ENCODE peak calls at places on chromosomes 7 and 10, in nine cellular contexts. X, Y, E, G, R, V, W, Q and O are unnamed samples.

GRCh38 chr10:124217906-124218769 is 124.7 kb upstream of the CHST15 start:
- DNase-seq in X (no peak), Y (no peak), E (no peak), G (no peak), R (no peak), V (no peak), W (no peak), Q (no peak), O (no peak)

GRCh38 chr7:139588632-139589031 is 65.1 kb downstream of the CLEC2L start:
- DNase-seq in X (no peak), Y (peak; percentile 54), E (no peak), G (peak; percentile 34), R (no peak), V (no peak), W (peak; percentile 18), Q (peak; percentile 19), O (no peak)

GRCh38 chr10:86415099-86415498 is 48.5 kb upstream of the GRID1 start:
- DNase-seq in X (no peak), Y (no peak), E (no peak), G (no peak), R (no peak), V (no peak), W (no peak), Q (no peak), O (no peak)

GRCh38 chr7:22005151-22005550 is 59.5 kb upstream of the CDCA7L start:
- DNase-seq in X (no peak), Y (peak; percentile 3), E (no peak), G (no peak), R (no peak), V (no peak), W (no peak), Q (no peak), O (no peak)

GRCh38 chr10:12902135-12902572 is 99.4 kb downstream of the CCDC3 start:
- DNase-seq in X (peak; percentile 62), Y (peak; percentile 25), E (no peak), G (no peak), R (peak; percentile 63), V (no peak), W (peak; percentile 79), Q (no peak), O (peak; percentile 43)

GRCh38 chr7:93972029-93972725 is 32.0 kb downstream of the BET1 start:
- DNase-seq in X (no peak), Y (no peak), E (no peak), G (no peak), R (no peak), V (no peak), W (no peak), Q (no peak), O (no peak)

GRCh38 chr7:141533149-141533949 is 17.9 kb upstream of the AGK start:
- DNase-seq in X (peak; percentile 58), Y (peak; percentile 52), E (no peak), G (peak; percentile 22), R (peak; percentile 66), V (peak; percentile 72), W (peak; percentile 92), Q (peak; percentile 56), O (peak; percentile 38)

GRCh38 chr10:60367431-60367830 is 22.2 kb downstream of the ANK3 start:
- DNase-seq in X (no peak), Y (no peak), E (no peak), G (no peak), R (no peak), V (no peak), W (no peak), Q (no peak), O (no peak)

GRCh38 chr7:67854236-67854635 is 857.6 kb downstream of the TYW1 start:
- DNase-seq in X (no peak), Y (no peak), E (no peak), G (no peak), R (no peak), V (peak; percentile 49), W (peak; percentile 18), Q (no peak), O (no peak)

GRCh38 chr10:76558996-76559888 is 1078.4 kb downstream of the KCNMA1 start:
- DNase-seq in X (no peak), Y (peak; percentile 93), E (no peak), G (no peak), R (no peak), V (no peak), W (peak; percentile 34), Q (no peak), O (no peak)

GRCh38 chr7:115707684-115708341 is 322.8 kb downstream of the TFEC start:
- DNase-seq in X (no peak), Y (no peak), E (no peak), G (no peak), R (no peak), V (no peak), W (no peak), Q (no peak), O (no peak)

GRCh38 chr10:43125881-43126731 is 12.1 kb upstream of the CSGALNACT2 start:
- DNase-seq in X (peak; percentile 1), Y (no peak), E (no peak), G (no peak), R (no peak), V (no peak), W (no peak), Q (no peak), O (no peak)

GRCh38 chr10:100713859-100714565 is 31.4 kb upstream of the PAX2 start:
- DNase-seq in X (no peak), Y (no peak), E (no peak), G (no peak), R (no peak), V (peak; percentile 4), W (no peak), Q (no peak), O (no peak)

GRCh38 chr7:113775401-113775800 is 143.4 kb downstream of the PPP1R3A start:
- DNase-seq in X (no peak), Y (peak; percentile 35), E (no peak), G (no peak), R (no peak), V (no peak), W (no peak), Q (no peak), O (no peak)

GRCh38 chr7:135217645-135218509 is 6.6 kb upstream of the WDR91 start:
- DNase-seq in X (no peak), Y (no peak), E (no peak), G (no peak), R (no peak), V (no peak), W (peak; percentile 34), Q (no peak), O (no peak)

GRCh38 chr7:64672414-64672813 is 6.5 kb downstream of the ZNF107 start:
- DNase-seq in X (no peak), Y (no peak), E (no peak), G (no peak), R (no peak), V (no peak), W (no peak), Q (no peak), O (no peak)
- H3K4me3 ChIP-seq in X (no peak overlapping the region), Y (no peak overlapping the region), E (no peak overlapping the region), G (no peak overlapping the region), R (no peak overlapping the region), V (no peak overlapping the region), W (no peak overlapping the region), Q (no peak overlapping the region), O (no peak overlapping the region)

DNA sequence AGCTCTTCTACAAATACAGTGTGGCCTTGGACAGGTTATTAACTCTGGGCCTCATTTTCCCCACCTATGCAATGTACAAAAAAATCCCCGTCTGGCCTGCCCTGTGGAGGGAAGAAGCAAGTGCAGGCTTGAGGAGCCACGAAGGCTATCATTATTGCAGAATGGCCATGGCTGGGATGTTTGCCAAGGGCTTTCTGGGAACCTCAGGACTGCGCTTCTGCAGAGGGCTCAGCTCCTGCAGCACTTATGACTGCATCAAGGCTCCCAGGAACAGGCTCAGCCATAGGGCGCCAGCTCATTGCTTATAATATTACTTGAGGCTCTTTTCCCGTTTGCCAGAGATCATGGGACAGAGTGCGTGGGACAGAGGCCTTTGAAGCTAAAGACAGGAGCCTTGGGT is 20.5 kb upstream of the C10orf105 start:
- DNase-seq in X (no peak), Y (peak; percentile 26), E (no peak), G (no peak), R (no peak), V (no peak), W (peak; percentile 50), Q (no peak), O (no peak)
- TF ChIP-seq CTCF in X (no peak), Y (no peak), E (no peak), G (no peak), R (no peak), V (no peak), W (no peak), Q (no peak), O (no peak)

GRCh38 chr7:75995052-75995471 is 667 bp upstream of the TMEM120A start:
- DNase-seq in X (no peak), Y (no peak), E (peak; percentile 73), G (no peak), R (no peak), V (no peak), W (no peak), Q (peak; percentile 50), O (no peak)

GRCh38 chr7:75995996-75996395 is 1.6 kb upstream of the TMEM120A start:
- DNase-seq in X (no peak), Y (no peak), E (peak; percentile 59), G (no peak), R (no peak), V (no peak), W (no peak), Q (no peak), O (no peak)

GRCh38 chr7:75993689-75994387 is 557 bp downstream of the TMEM120A start:
- DNase-seq in X (peak; percentile 75), Y (peak; percentile 22), E (peak; percentile 98), G (peak; percentile 62), R (peak; percentile 87), V (no peak), W (peak; percentile 85), Q (peak; percentile 58), O (no peak)

GRCh38 chr7:75996476-75996875 is 2.1 kb upstream of the TMEM120A start:
- DNase-seq in X (no peak), Y (no peak), E (peak; percentile 51), G (no peak), R (no peak), V (no peak), W (no peak), Q (no peak), O (no peak)

DNA sequence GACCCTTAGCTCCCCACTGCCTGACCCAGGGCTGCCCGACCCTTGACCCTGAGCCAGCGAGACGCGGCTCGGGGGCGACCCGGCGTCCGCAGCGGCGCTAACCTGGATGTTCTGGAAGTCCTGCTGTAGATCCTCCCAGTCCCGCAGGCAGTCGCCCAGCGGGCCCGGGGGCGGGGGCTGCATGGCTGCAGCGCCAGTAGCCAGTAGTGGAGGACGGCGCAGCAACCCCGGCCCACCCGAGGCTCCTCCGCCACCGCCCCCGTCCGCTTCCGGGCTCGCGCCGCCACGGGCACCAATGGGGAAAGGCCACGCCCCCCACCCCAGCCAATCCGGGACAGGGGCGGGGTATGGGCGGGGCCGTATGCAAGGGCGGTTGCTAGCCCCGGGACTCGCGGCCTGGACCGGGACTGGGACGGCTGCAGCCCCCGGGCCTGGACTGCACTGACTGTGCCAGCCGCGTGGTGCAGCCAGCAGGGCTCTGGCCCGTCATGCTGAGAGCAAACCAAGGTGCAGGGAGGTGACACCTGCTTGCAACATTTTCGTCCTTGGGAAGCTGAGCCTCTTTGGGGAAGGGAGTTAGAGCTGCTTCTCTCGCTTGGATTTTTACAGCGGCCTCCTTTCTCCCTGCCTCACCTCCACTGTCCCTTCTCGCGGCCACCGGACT is at the start of gene TMEM120A:
- DNase-seq in X (peak; percentile 97), Y (peak; percentile 77), E (peak; percentile 99), G (peak; percentile 95), R (peak; percentile 98), V (peak; percentile 98), W (peak; percentile 98), Q (peak; percentile 96), O (peak; percentile 96)
- H3K27ac ChIP-seq in X (peak within 1 kb of the TSS; percentile 99), Y (peak within 1 kb of the TSS; percentile 52), E (peak within 1 kb of the TSS; percentile 99), G (peak within 1 kb of the TSS; percentile 96), R (peak within 1 kb of the TSS; percentile 91), V (peak within 1 kb of the TSS; percentile 92), W (peak within 1 kb of the TSS; percentile 91), Q (peak within 1 kb of the TSS; percentile 81), O (peak within 1 kb of the TSS; percentile 42)

GRCh38 chr7:55526329-55526728 is 46.0 kb downstream of the VOPP1 start:
- DNase-seq in X (no peak), Y (no peak), E (no peak), G (peak; percentile 37), R (no peak), V (no peak), W (no peak), Q (no peak), O (no peak)
- H3K4me3 ChIP-seq in X (no peak overlapping the region), Y (no peak overlapping the region), E (no peak overlapping the region), G (no peak overlapping the region), R (no peak overlapping the region), V (peak overlapping the region; percentile 0), W (no peak overlapping the region), Q (no peak overlapping the region), O (no peak overlapping the region)